ENCODE peak calls at places on chromosomes 5 and 9, in nine cellular contexts. P is uterus, H is stomach, J is heart right ventricle, Q is endodermal cell, N is GM23338, W is breast epithelium, A is right cardiac atrium, X is IMR-90. S is an unnamed sample.

GRCh38 chr5:176723440-176723839 is 76.2 kb downstream of the TSPAN17 start:
- DNase-seq in P (no peak), H (no peak), J (no peak), Q (peak; percentile 76), N (no peak), W (no peak), A (no peak), X (no peak), S (no peak)

GRCh38 chr9:76592105-76593010 is 133.4 kb downstream of the GCNT1 start:
- DNase-seq in P (no peak), H (no peak), J (no peak), Q (no peak), N (peak; percentile 39), W (no peak), A (no peak), X (no peak), S (no peak)

GRCh38 chr5:42228279-42228678 is 195.0 kb upstream of the GHR start:
- DNase-seq in P (no peak), H (no peak), J (no peak), Q (no peak), N (no peak), W (no peak), A (no peak), X (no peak), S (no peak)

GRCh38 chr5:133520991-133521706 is 91.2 kb downstream of the FSTL4 start:
- DNase-seq in P (no peak), H (no peak), J (no peak), Q (peak; percentile 22), N (no peak), W (no peak), A (no peak), X (no peak), S (no peak)

GRCh38 chr5:176466245-176466871 is 18.2 kb downstream of the FAF2 start:
- DNase-seq in P (no peak), H (no peak), J (no peak), Q (peak; percentile 39), N (no peak), W (no peak), A (no peak), X (peak; percentile 87), S (no peak)

GRCh38 chr5:62661126-62661525 is 82.5 kb downstream of the LRRC70 start:
- DNase-seq in P (no peak), H (no peak), J (no peak), Q (no peak), N (peak; percentile 24), W (no peak), A (no peak), X (no peak), S (no peak)

GRCh38 chr9:135215571-135216161 is 128.2 kb downstream of the OLFM1 start:
- DNase-seq in P (no peak), H (peak; percentile 90), J (peak; percentile 61), Q (peak; percentile 39), N (no peak), W (peak; percentile 64), A (peak; percentile 89), X (no peak), S (no peak)

GRCh38 chr9:85483214-85483613 is 258.5 kb downstream of the AGTPBP1 start:
- DNase-seq in P (no peak), H (no peak), J (no peak), Q (no peak), N (peak; percentile 29), W (no peak), A (no peak), X (no peak), S (no peak)

GRCh38 chr5:38657020-38657419 is 100.6 kb upstream of the LIFR start:
- DNase-seq in P (no peak), H (no peak), J (no peak), Q (no peak), N (no peak), W (no peak), A (no peak), X (no peak), S (no peak)

GRCh38 chr5:1244976-1245375 is 19.8 kb downstream of the SLC6A18 start:
- DNase-seq in P (no peak), H (no peak), J (no peak), Q (peak; percentile 55), N (no peak), W (no peak), A (peak; percentile 11), X (no peak), S (no peak)

GRCh38 chr9:85740821-85741111 is 988 bp downstream of the AGTPBP1 start:
- DNase-seq in P (no peak), H (no peak), J (no peak), Q (no peak), N (no peak), W (no peak), A (no peak), X (peak; percentile 7), S (no peak)

GRCh38 chr5:59034498-59035186 is 451.8 kb downstream of the RAB3C start:
- DNase-seq in P (no peak), H (no peak), J (no peak), Q (no peak), N (peak; percentile 64), W (no peak), A (no peak), X (peak; percentile 77), S (no peak)

GRCh38 chr9:90878562-90878961 is 76.9 kb downstream of the SYK start:
- DNase-seq in P (no peak), H (no peak), J (no peak), Q (no peak), N (no peak), W (no peak), A (no peak), X (no peak), S (no peak)

DNA sequence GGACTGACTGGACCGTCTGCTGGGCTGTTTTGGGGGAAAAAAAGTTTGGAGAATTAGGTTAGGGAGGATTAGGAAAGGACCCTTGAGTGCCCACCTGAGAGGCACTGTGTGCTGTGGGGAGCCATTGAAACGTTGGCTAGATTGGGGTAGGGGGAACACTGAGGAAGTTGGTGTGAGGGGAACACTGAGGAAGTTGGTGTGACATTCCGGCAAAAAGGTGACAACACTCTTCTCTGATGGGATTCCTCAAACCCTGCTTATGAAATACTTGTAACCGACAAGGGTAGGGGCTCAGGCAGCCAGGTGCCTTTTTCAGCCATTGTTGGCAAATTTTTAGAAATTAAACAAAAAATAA is 1.0 kb downstream of the CYSTM1 start:
- DNase-seq in P (no peak), H (no peak), J (no peak), Q (no peak), N (peak; percentile 14), W (no peak), A (no peak), X (no peak), S (no peak)
- H3K27ac ChIP-seq in P (peak overlapping the region; percentile 98), H (peak overlapping the region; percentile 100), J (peak overlapping the region; percentile 93), Q (no peak overlapping the region), N (peak overlapping the region; percentile 76), W (peak overlapping the region; percentile 100), A (peak overlapping the region; percentile 86), X (peak overlapping the region; percentile 11), S (peak overlapping the region; percentile 96)

DNA sequence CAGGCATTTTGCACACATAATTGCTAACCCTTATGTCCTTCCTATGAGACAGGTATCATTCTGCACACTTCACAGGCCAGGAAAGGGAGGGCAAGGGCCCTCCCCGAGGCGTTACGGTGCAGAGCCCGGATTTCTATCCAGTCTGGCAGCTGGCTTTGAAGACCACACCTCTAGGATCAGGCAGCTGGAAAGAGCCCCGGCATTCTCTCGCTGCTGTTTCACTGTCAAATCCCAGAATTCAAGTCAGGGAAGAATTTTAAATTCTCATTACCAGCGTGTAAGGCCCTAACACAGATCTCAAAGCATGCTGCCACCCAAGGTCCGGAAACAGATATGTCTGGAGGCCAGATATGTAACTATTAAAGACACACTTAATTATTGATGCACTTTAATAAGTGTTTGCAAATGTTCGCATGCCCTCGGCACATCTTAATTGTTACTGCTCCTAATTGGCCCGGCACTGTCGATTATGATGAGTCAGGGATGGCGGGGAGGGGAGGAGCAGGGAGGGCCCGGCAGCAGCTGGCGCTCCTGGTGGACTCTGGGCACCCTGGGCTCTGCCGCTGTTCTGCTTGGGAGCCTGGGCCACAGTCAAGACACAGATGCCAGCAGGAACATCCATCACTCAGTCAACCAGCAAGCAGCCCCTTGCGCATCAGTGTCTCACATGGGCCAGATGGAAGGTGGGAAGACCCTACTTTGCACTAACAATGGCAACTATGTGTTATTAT is 76.3 kb upstream of the BARHL1 start:
- DNase-seq in P (no peak), H (no peak), J (no peak), Q (no peak), N (no peak), W (no peak), A (no peak), X (no peak), S (no peak)
- H3K27me3 ChIP-seq in P (no peaks in the 10 kb centered on the region), H (peaks cover 90% of the 10 kb centered on the region), J (peaks cover 36% of the 10 kb centered on the region), Q (no peaks in the 10 kb centered on the region), N (no peaks in the 10 kb centered on the region), W (no peaks in the 10 kb centered on the region), A (no peaks in the 10 kb centered on the region), X (peaks cover 57% of the 10 kb centered on the region), S (no peaks in the 10 kb centered on the region)

DNA sequence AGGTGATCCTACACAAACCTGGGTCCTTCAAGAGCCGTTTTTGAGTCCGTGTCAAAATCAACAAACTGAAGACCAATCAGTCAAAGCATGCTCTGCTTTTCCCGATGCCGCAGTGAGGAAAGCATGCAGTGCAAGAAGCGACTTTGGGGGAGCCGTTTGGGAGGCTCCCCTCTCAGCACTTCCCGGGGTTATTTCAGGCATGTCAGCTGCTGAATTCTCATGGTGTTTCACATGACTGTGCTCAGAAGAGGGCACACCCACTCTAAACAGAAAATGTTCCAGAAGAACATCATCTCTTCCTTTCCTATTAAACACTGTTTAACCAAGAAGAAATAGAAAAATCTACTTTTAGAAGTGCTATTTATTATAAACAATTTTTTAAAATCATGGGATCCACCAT is 125.5 kb downstream of the EPB41L4A start:
- DNase-seq in P (no peak), H (no peak), J (no peak), Q (no peak), N (no peak), W (no peak), A (no peak), X (no peak), S (no peak)
- H3K27ac ChIP-seq in P (no peak overlapping the region), H (no peak overlapping the region), J (peak overlapping the region; percentile 14), Q (no peak overlapping the region), N (no peak overlapping the region), W (no peak overlapping the region), A (no peak overlapping the region), X (no peak overlapping the region), S (no peak overlapping the region)

GRCh38 chr9:137455361-137455991 is 3.7 kb downstream of the NSMF start:
- DNase-seq in P (peak; percentile 15), H (no peak), J (no peak), Q (no peak), N (no peak), W (no peak), A (peak; percentile 37), X (no peak), S (peak; percentile 62)

GRCh38 chr9:137454506-137455360 is 4.4 kb downstream of the NSMF start:
- DNase-seq in P (peak; percentile 28), H (peak; percentile 71), J (no peak), Q (peak; percentile 84), N (peak; percentile 83), W (no peak), A (peak; percentile 73), X (no peak), S (peak; percentile 10)

GRCh38 chr9:137456864-137457405 is 2.2 kb downstream of the NSMF start:
- DNase-seq in P (no peak), H (no peak), J (no peak), Q (no peak), N (no peak), W (no peak), A (peak; percentile 39), X (no peak), S (no peak)

GRCh38 chr9:137457406-137458193 is 1.5 kb downstream of the NSMF start:
- DNase-seq in P (peak; percentile 20), H (peak; percentile 76), J (no peak), Q (no peak), N (no peak), W (no peak), A (peak; percentile 71), X (no peak), S (peak; percentile 90)

GRCh38 chr9:137456061-137456863 is 2.9 kb downstream of the NSMF start:
- DNase-seq in P (no peak), H (no peak), J (no peak), Q (no peak), N (no peak), W (no peak), A (peak; percentile 16), X (peak; percentile 28), S (no peak)
- H3K27me3 ChIP-seq in P (no peaks in the 10 kb centered on the region), H (no peaks in the 10 kb centered on the region), J (no peaks in the 10 kb centered on the region), Q (no peaks in the 10 kb centered on the region), N (no peaks in the 10 kb centered on the region), W (no peaks in the 10 kb centered on the region), A (no peaks in the 10 kb centered on the region), X (no peaks in the 10 kb centered on the region), S (no peaks in the 10 kb centered on the region)